ENCODE peak calls at places on chromosomes 3 and 15, in ten cellular contexts. R, P, W, O, C, B, G, M, I and K are unnamed samples.

GRCh38 chr3:177337548-177338331 is 140.5 kb upstream of the TBL1XR1 start:
- DNase-seq in W (peak; percentile 52), B (peak; percentile 69), I (no peak), R (no peak), P (no peak), G (no peak), M (no peak), C (peak; percentile 80), O (no peak), K (peak; percentile 62)

GRCh38 chr15:63588826-63589225 is 8.4 kb upstream of the FBXL22 start:
- DNase-seq in O (no peak), B (no peak), C (no peak), I (no peak), M (no peak), P (no peak), W (no peak), R (no peak), G (no peak), K (no peak)

GRCh38 chr15:41892621-41893421 is 1.0 kb downstream of the SPTBN5 start:
- DNase-seq in O (no peak), C (no peak), I (no peak), R (no peak), G (no peak), P (no peak), W (no peak), M (peak; percentile 19), B (no peak), K (no peak)

GRCh38 chr3:101292027-101292426 is 28.3 kb downstream of the IMPG2 start:
- DNase-seq in P (no peak), C (no peak), M (no peak), B (no peak), O (no peak), G (no peak), I (no peak), R (no peak), W (peak; percentile 27), K (no peak)

GRCh38 chr15:26771168-26771916 is 1.5 kb downstream of the GABRB3 start:
- DNase-seq in M (no peak), W (peak; percentile 25), O (peak; percentile 2), I (peak; percentile 90), G (no peak), B (no peak), P (peak; percentile 90), C (no peak), R (peak; percentile 78), K (no peak)

GRCh38 chr3:39273119-39273518 is 6.7 kb downstream of the CX3CR1 start:
- DNase-seq in G (no peak), W (no peak), B (no peak), C (no peak), R (no peak), M (no peak), P (no peak), O (no peak), I (no peak), K (no peak)

GRCh38 chr3:102181202-102181920 is 253.5 kb upstream of the ZPLD1 start:
- DNase-seq in P (no peak), M (no peak), O (peak; percentile 86), B (peak; percentile 84), C (peak; percentile 93), G (no peak), I (no peak), R (no peak), W (peak; percentile 58), K (no peak)

GRCh38 chr15:84034831-84035753 is 200.5 kb upstream of the GOLGA6L4 start:
- DNase-seq in I (peak; percentile 20), B (peak; percentile 1), C (peak; percentile 1), G (peak; percentile 13), O (peak; percentile 7), R (no peak), W (peak; percentile 52), M (no peak), P (peak; percentile 21), K (peak; percentile 34)

GRCh38 chr3:11845661-11846060 is 1.0 kb downstream of the TAMM41 start:
- DNase-seq in R (no peak), G (no peak), W (no peak), P (no peak), O (peak; percentile 14), M (no peak), B (no peak), C (no peak), I (no peak), K (peak; percentile 34)

GRCh38 chr15:74373731-74374647 is 6.5 kb upstream of the CYP11A1 start:
- DNase-seq in C (peak; percentile 89), W (peak; percentile 99), P (peak; percentile 98), O (peak; percentile 89), M (peak; percentile 94), G (peak; percentile 97), R (peak; percentile 97), I (peak; percentile 94), B (no peak), K (peak; percentile 97)

GRCh38 chr3:158094235-158094916 is 11.8 kb downstream of the SHOX2 start:
- DNase-seq in M (no peak), W (no peak), P (no peak), R (peak; percentile 72), C (no peak), O (no peak), B (no peak), I (peak; percentile 56), G (no peak), K (peak; percentile 80)

GRCh38 chr15:64640146-64640868 is 135.1 kb downstream of the RBPMS2 start:
- DNase-seq in R (no peak), I (no peak), B (no peak), W (no peak), O (peak; percentile 23), C (peak; percentile 45), G (no peak), P (no peak), M (no peak), K (no peak)

GRCh38 chr3:127015282-127016042 is 32.5 kb downstream of the PLXNA1 start:
- DNase-seq in I (no peak), B (no peak), W (no peak), M (no peak), G (peak; percentile 64), O (no peak), P (peak; percentile 60), R (no peak), C (no peak), K (peak; percentile 93)

GRCh38 chr3:42772670-42773408 is at the start of gene CCDC13:
- DNase-seq in R (peak; percentile 99), O (peak; percentile 95), B (no peak), C (peak; percentile 91), I (peak; percentile 95), P (peak; percentile 87), G (peak; percentile 93), W (peak; percentile 92), M (peak; percentile 70), K (peak; percentile 98)

GRCh38 chr3:115562636-115563267 is 60.6 kb upstream of the GAP43 start:
- DNase-seq in B (no peak), R (no peak), W (no peak), C (no peak), P (no peak), G (no peak), O (no peak), I (no peak), M (no peak), K (no peak)

GRCh38 chr3:56887402-56888025 is 85.8 kb upstream of the ARHGEF3 start:
- DNase-seq in R (no peak), M (no peak), W (no peak), I (no peak), P (no peak), O (no peak), G (no peak), C (no peak), B (no peak), K (no peak)

GRCh38 chr3:189272500-189273119 is 100.8 kb downstream of the TPRG1 start:
- DNase-seq in W (no peak), B (no peak), I (peak; percentile 9), P (peak; percentile 15), G (no peak), M (no peak), C (no peak), O (no peak), R (no peak), K (no peak)

GRCh38 chr15:82047493-82048446 is 2.0 kb upstream of the MEX3B start:
- DNase-seq in C (peak; percentile 30), I (peak; percentile 49), B (no peak), R (no peak), O (peak; percentile 79), W (no peak), G (no peak), M (no peak), P (no peak), K (no peak)

GRCh38 chr3:194808709-194809108 is 123.0 kb downstream of the FAM43A start:
- DNase-seq in C (peak; percentile 49), M (no peak), G (no peak), P (no peak), O (peak; percentile 43), R (no peak), I (no peak), B (no peak), W (peak; percentile 24), K (no peak)

GRCh38 chr15:45670511-45670910 is 35.7 kb downstream of the SQOR start:
- DNase-seq in G (no peak), C (peak; percentile 4), W (peak; percentile 22), R (no peak), M (no peak), I (no peak), P (no peak), B (no peak), O (peak; percentile 97), K (no peak)

GRCh38 chr15:74453925-74454763 is 6.8 kb downstream of the UBL7 start:
- DNase-seq in W (no peak), B (no peak), I (no peak), C (peak; percentile 32), P (no peak), R (no peak), O (peak; percentile 40), M (no peak), G (no peak), K (no peak)

GRCh38 chr3:111081008-111081545 is 9.5 kb downstream of the NECTIN3 start:
- DNase-seq in W (peak; percentile 41), I (no peak), M (no peak), O (no peak), R (no peak), P (no peak), B (no peak), C (peak; percentile 77), G (no peak), K (no peak)

GRCh38 chr15:76058714-76059319 is 968 bp upstream of the TMEM266 start:
- DNase-seq in R (no peak), C (no peak), M (no peak), W (no peak), G (peak; percentile 23), P (peak; percentile 75), I (peak; percentile 40), O (peak; percentile 36), B (no peak), K (peak; percentile 41)

GRCh38 chr15:48556159-48556897 is 89.2 kb downstream of the FBN1 start:
- DNase-seq in P (no peak), B (no peak), I (no peak), C (peak; percentile 47), O (no peak), W (no peak), R (no peak), M (no peak), G (no peak), K (no peak)

GRCh38 chr3:177179281-177180067 is 17.8 kb downstream of the TBL1XR1 start:
- DNase-seq in B (no peak), C (no peak), W (no peak), P (no peak), G (no peak), O (no peak), R (no peak), I (no peak), M (no peak), K (no peak)

GRCh38 chr3:99562990-99563607 is 75.3 kb upstream of the COL8A1 start:
- DNase-seq in O (no peak), P (no peak), W (peak; percentile 27), B (no peak), I (no peak), C (peak; percentile 84), G (no peak), M (no peak), R (no peak), K (no peak)

GRCh38 chr15:82891025-82891390 is 61.5 kb downstream of the HOMER2 start:
- DNase-seq in I (no peak), P (no peak), C (no peak), M (no peak), G (no peak), O (no peak), W (no peak), B (no peak), R (no peak), K (no peak)

GRCh38 chr15:90037961-90038633 is 37.0 kb downstream of the ZNF710 start:
- DNase-seq in C (peak; percentile 58), P (no peak), R (no peak), M (no peak), B (no peak), I (no peak), G (no peak), W (no peak), O (peak; percentile 55), K (peak; percentile 84)